ENCODE peak calls at places on chromosome 16, in five cellular contexts. V, P, T, U and Y are unnamed samples.
A peak's percentile ranks its signal among the peaks of the same experiment; 100 is the strongest.

GRCh38 chr16:56824335-56824734 is 40.7 kb upstream of the SLC12A3 start:
- DNase-seq in V (peak; percentile 52), P (peak; percentile 75), T (no peak), U (peak; percentile 16), Y (no peak)

GRCh38 chr16:48384305-48384981 is 770 bp downstream of the SIAH1 start:
- DNase-seq in V (peak; percentile 91), P (peak; percentile 40), T (peak; percentile 67), U (peak; percentile 71), Y (peak; percentile 87)

GRCh38 chr16:89198417-89199240 is 1.7 kb downstream of the SLC22A31 start:
- DNase-seq in V (no peak), P (no peak), T (no peak), U (no peak), Y (peak; percentile 22)

GRCh38 chr16:66344533-66345145 is 21.9 kb upstream of the CDH5 start:
- DNase-seq in V (peak; percentile 73), P (no peak), T (peak; percentile 37), U (no peak), Y (no peak)

GRCh38 chr16:68444058-68444657 is 4.2 kb downstream of the SMPD3 start:
- DNase-seq in V (peak; percentile 84), P (peak; percentile 22), T (peak; percentile 35), U (no peak), Y (no peak)

GRCh38 chr16:72985148-72985882 is 62.6 kb downstream of the ZFHX3 start:
- DNase-seq in V (no peak), P (peak; percentile 8), T (peak; percentile 53), U (peak; percentile 73), Y (peak; percentile 83)

GRCh38 chr16:15556130-15556529 is 86.8 kb downstream of the MARF1 start:
- DNase-seq in V (peak; percentile 15), P (no peak), T (no peak), U (no peak), Y (no peak)

GRCh38 chr16:59060212-59060611 is 326.1 kb upstream of the GOT2 start:
- DNase-seq in V (no peak), P (no peak), T (no peak), U (no peak), Y (no peak)

GRCh38 chr16:3129137-3130131 is 5.4 kb upstream of the ZNF213 start:
- DNase-seq in V (peak; percentile 89), P (peak; percentile 82), T (peak; percentile 89), U (peak; percentile 63), Y (peak; percentile 84)

GRCh38 chr16:83458612-83459011 is 349.2 kb upstream of the HSBP1 start:
- DNase-seq in V (no peak), P (no peak), T (no peak), U (no peak), Y (no peak)

GRCh38 chr16:77960771-77961170 is 61.6 kb upstream of the CLEC3A start:
- DNase-seq in V (no peak), P (no peak), T (no peak), U (no peak), Y (no peak)

GRCh38 chr16:18984425-18985005 is 781 bp downstream of the TMC7 start:
- DNase-seq in V (no peak), P (no peak), T (no peak), U (no peak), Y (no peak)

GRCh38 chr16:50246299-50247122 is 19.8 kb upstream of the ADCY7 start:
- DNase-seq in V (peak; percentile 67), P (peak; percentile 15), T (no peak), U (no peak), Y (no peak)

GRCh38 chr16:54879681-54880080 is 51.0 kb upstream of the IRX5 start:
- DNase-seq in V (no peak), P (no peak), T (no peak), U (no peak), Y (no peak)

GRCh38 chr16:3501783-3502400 is 1.1 kb downstream of the CLUAP1 start:
- DNase-seq in V (no peak), P (no peak), T (no peak), U (no peak), Y (no peak)

GRCh38 chr16:72967941-72968340 is 80.0 kb downstream of the ZFHX3 start:
- DNase-seq in V (no peak), P (no peak), T (no peak), U (no peak), Y (no peak)

GRCh38 chr16:10170016-10170415 is 12.2 kb downstream of the GRIN2A start:
- DNase-seq in V (no peak), P (no peak), T (no peak), U (no peak), Y (no peak)

GRCh38 chr16:83366228-83366627 is 441.6 kb upstream of the HSBP1 start:
- DNase-seq in V (no peak), P (no peak), T (no peak), U (no peak), Y (no peak)

GRCh38 chr16:11087691-11088431 is 143.5 kb downstream of the CLEC16A start:
- DNase-seq in V (no peak), P (no peak), T (no peak), U (no peak), Y (no peak)

GRCh38 chr16:9238346-9238745 is 146.9 kb downstream of the HAPSTR1 start:
- DNase-seq in V (no peak), P (no peak), T (no peak), U (no peak), Y (no peak)

GRCh38 chr16:53372942-53373871 is 61.1 kb upstream of the RBL2 start:
- DNase-seq in V (no peak), P (no peak), T (peak; percentile 77), U (no peak), Y (peak; percentile 62)

GRCh38 chr16:10045947-10046346 is 136.3 kb downstream of the GRIN2A start:
- DNase-seq in V (no peak), P (no peak), T (no peak), U (no peak), Y (no peak)

GRCh38 chr16:84096447-84097005 is 20.2 kb downstream of the MBTPS1 start:
- DNase-seq in V (no peak), P (no peak), T (peak; percentile 53), U (no peak), Y (no peak)

GRCh38 chr16:55494994-55495421 is 13.9 kb upstream of the LPCAT2 start:
- DNase-seq in V (peak; percentile 47), P (no peak), T (peak; percentile 72), U (no peak), Y (peak; percentile 62)

GRCh38 chr16:50831751-50832150 is 89.9 kb downstream of the CYLD start:
- DNase-seq in V (no peak), P (no peak), T (no peak), U (no peak), Y (no peak)

GRCh38 chr16:83878838-83879237 is 20.1 kb upstream of the MLYCD start:
- DNase-seq in V (peak; percentile 52), P (peak; percentile 74), T (peak; percentile 11), U (no peak), Y (no peak)

GRCh38 chr16:24070851-24071250 is 185.3 kb upstream of the CACNG3 start:
- DNase-seq in V (peak; percentile 81), P (peak; percentile 55), T (peak; percentile 23), U (no peak), Y (no peak)

GRCh38 chr16:88702364-88703210 is 3.6 kb downstream of the RNF166 start:
- DNase-seq in V (no peak), P (no peak), T (no peak), U (no peak), Y (no peak)

GRCh38 chr16:2152695-2153506 is 2.7 kb upstream of the TRAF7 start:
- DNase-seq in V (peak; percentile 33), P (peak; percentile 15), T (peak; percentile 82), U (no peak), Y (no peak)

GRCh38 chr16:80889779-80890359 is 85.5 kb upstream of the CDYL2 start:
- DNase-seq in V (no peak), P (no peak), T (no peak), U (no peak), Y (no peak)

GRCh38 chr16:76729525-76729924 is 452.3 kb downstream of the CNTNAP4 start:
- DNase-seq in V (no peak), P (no peak), T (no peak), U (no peak), Y (no peak)

GRCh38 chr16:46751381-46751780 is 3.2 kb upstream of the MYLK3 start:
- DNase-seq in V (no peak), P (no peak), T (no peak), U (no peak), Y (no peak)
- H3K27me3 ChIP-seq in V (no peaks in the 10 kb centered on the region), P (no peaks in the 10 kb centered on the region), T (no peaks in the 10 kb centered on the region), U (peaks cover 3% of the 10 kb centered on the region), Y (no peaks in the 10 kb centered on the region)

DNA sequence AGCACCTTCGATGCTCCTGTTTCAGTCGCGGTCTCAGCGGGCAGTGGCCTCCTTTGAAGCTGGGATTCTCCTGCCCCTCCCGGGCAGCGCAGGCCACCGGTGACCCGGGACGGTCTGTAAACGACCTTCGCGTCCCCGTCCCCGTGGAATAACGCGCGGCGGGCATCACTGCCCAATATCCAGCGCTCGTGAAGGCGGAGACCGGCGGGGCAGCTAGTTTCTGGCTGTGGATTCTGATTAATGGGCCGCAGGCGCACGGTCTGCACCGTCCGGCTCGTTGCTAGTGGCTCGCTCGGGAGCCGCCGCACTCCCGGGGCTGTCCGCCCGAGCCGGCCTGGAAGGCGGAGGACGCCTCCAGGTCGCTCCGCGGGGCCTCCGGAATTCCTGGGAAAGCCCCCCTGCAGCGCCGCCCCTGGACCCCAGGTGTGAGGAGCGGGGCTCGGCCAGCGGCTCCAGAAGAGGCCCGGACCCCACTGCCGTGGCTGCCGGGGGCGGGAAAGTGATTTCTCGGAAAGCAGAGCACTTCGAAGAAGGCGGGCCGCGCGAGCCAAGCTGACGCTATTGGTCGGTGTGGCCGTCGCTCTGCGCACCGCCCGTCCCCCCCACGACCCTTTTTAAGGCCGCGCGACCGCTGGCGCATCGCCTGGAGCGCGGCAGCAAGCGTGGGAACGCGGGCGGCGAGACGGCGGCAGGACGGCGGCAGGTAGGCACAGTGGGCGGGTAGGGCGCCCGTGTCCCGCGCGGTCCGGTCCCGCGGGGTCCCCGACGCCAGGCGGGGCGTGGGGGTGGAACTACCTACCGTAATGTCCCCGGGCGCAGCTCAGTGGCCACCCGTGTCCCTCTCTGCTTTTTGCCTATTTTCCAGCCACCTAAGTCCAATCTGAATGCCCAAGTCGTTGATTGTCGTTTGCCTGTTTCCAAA is at the start of gene IRF8:
- DNase-seq in V (peak; percentile 90), P (peak; percentile 15), T (peak; percentile 64), U (peak; percentile 73), Y (peak; percentile 74)
- H3K27me3 ChIP-seq in V (peaks cover 94% of the 10 kb centered on the region), P (peaks cover 14% of the 10 kb centered on the region), T (no peaks in the 10 kb centered on the region), U (peaks cover 99% of the 10 kb centered on the region), Y (no peaks in the 10 kb centered on the region)

GRCh38 chr16:87580855-87581261 is 21.4 kb upstream of the JPH3 start:
- DNase-seq in V (no peak), P (no peak), T (no peak), U (no peak), Y (no peak)
- H3K27me3 ChIP-seq in V (no peaks in the 10 kb centered on the region), P (no peaks in the 10 kb centered on the region), T (no peaks in the 10 kb centered on the region), U (peaks cover 75% of the 10 kb centered on the region), Y (no peaks in the 10 kb centered on the region)

DNA sequence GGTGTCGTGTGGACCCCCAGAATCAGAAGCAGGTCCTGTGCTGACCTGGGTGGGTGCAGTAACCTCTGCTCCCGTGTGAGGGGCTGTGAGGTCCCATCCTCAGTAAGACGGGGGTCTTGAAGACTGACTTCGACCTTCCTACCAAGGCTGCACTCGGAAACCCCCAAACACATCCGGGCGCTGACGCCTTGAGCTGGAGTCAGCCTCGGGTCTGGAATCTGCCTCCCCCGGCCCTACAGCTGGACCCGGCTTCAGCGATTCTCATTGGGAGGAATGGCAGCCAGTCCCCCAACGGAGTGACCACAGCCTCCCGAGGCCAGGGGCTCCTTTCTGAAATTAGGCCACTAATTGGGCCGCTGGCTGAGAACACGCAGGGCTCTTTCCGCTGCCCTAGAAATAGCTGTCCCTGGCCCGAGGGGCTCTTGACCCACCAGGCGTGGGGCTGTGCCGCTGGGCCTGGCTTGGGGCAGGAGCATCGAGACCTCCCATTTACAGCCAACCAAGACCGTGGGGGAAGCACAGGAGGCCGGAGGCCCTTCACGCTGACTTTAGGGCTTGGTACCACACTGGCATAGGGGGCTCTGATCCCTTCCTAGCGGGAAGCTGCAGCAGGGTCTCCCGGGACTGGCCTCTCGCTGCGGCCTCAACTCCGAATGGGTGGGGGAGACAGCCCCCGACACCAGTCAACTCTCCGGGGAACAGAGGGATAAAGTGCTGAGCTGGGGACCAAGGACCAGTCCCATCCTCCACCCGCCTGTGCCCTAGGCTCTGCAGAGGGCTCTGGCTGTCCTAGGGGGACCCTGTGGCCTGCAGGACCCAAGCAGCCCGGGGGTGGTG is 2.6 kb upstream of the GNG13 start:
- DNase-seq in V (no peak), P (no peak), T (no peak), U (no peak), Y (no peak)
- H3K27me3 ChIP-seq in V (peaks cover 68% of the 10 kb centered on the region), P (peaks cover 30% of the 10 kb centered on the region), T (no peaks in the 10 kb centered on the region), U (peaks cover 53% of the 10 kb centered on the region), Y (no peaks in the 10 kb centered on the region)